ENCODE peak calls at places on chromosomes 13 and 19, in four cellular contexts. C is mammary epithelial cell, N is tibial artery, Q is HCT116. S is an unnamed sample.

GRCh38 chr13:95146486-95146885 is 154.8 kb downstream of the ABCC4 start:
- DNase-seq in C (no peak), N (no peak), Q (no peak), S (no peak)

GRCh38 chr13:80226645-80227044 is 114.3 kb downstream of the SPRY2 start:
- DNase-seq in C (no peak), N (no peak), Q (no peak), S (no peak)

GRCh38 chr13:104024416-104025170 is 958.4 kb upstream of the SLC10A2 start:
- DNase-seq in C (peak; percentile 13), N (no peak), Q (no peak), S (no peak)

GRCh38 chr19:2492870-2493269 is 16.9 kb downstream of the GADD45B start:
- DNase-seq in C (no peak), N (no peak), Q (no peak), S (no peak)

GRCh38 chr13:32001769-32002168 is 29.8 kb upstream of the FRY start:
- DNase-seq in C (no peak), N (no peak), Q (no peak), S (no peak)

GRCh38 chr13:106432636-106433035 is 102.8 kb downstream of the EFNB2 start:
- DNase-seq in C (peak; percentile 4), N (no peak), Q (peak; percentile 41), S (no peak)

GRCh38 chr13:73366241-73366640 is 307.4 kb downstream of the KLF5 start:
- DNase-seq in C (no peak), N (no peak), Q (no peak), S (no peak)

GRCh38 chr19:40366697-40367561 is 18.4 kb downstream of the PLD3 start:
- DNase-seq in C (no peak), N (no peak), Q (no peak), S (no peak)

GRCh38 chr13:65990684-65991083 is 1239.5 kb downstream of the PCDH9 start:
- DNase-seq in C (no peak), N (no peak), Q (no peak), S (no peak)

GRCh38 chr13:44664308-44664707 is 88.2 kb upstream of the TSC22D1 start:
- DNase-seq in C (no peak), N (no peak), Q (no peak), S (no peak)

GRCh38 chr13:44667950-44668349 is 91.8 kb upstream of the TSC22D1 start:
- DNase-seq in C (no peak), N (no peak), Q (no peak), S (no peak)

GRCh38 chr13:44668707-44669106 is 92.6 kb upstream of the TSC22D1 start:
- DNase-seq in C (no peak), N (no peak), Q (no peak), S (no peak)

DNA sequence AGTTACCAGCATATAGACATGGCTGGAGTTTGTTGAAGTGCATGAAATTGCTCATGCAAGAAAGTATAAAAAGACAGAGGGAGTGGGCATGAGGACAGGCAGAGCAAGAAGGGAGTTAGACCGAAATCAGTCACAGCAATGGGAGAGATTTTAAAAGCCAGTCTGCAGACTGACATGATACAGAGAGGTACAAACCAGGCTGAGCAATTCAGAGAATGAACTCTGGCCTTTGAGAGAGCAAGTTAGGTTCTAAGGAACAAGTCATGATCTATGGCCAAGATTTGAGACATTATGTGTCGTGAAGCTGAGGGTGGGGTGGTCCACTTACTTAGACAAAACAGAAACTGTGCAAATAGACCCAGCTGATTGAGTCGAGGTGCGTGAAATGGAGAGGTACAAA is 93.4 kb upstream of the TSC22D1 start:
- DNase-seq in C (no peak), N (no peak), Q (no peak), S (no peak)
- H3K4me3 ChIP-seq in C (no peak overlapping the region), N (no peak overlapping the region), Q (no peak overlapping the region), S (no peak overlapping the region)

DNA sequence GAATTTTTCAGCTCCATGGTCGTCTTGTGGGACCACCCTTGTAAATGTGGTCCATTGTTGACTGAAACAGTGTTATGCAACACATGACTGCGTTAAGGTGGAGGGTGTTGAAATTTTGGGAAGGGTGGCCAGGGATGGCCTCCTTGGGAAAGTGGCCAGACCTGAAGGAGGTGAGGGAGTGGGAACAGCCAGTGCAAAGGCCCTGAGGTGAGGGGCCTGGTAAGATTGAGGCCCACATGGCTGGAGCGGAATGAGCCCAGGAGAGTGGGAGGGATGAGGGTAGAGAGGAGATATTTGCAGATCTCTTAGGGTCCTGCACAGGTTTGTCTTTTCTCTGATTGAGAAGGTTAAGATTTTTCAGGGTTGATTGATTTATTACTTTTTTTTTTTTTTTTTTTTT is 18.2 kb downstream of the SIPA1L3 start:
- DNase-seq in C (no peak), N (no peak), Q (no peak), S (no peak)
- H3K4me1 ChIP-seq in C (peaks cover 7% of the 10 kb centered on the region), N (no peaks in the 10 kb centered on the region), Q (peaks cover 21% of the 10 kb centered on the region), S (no peaks in the 10 kb centered on the region)

DNA sequence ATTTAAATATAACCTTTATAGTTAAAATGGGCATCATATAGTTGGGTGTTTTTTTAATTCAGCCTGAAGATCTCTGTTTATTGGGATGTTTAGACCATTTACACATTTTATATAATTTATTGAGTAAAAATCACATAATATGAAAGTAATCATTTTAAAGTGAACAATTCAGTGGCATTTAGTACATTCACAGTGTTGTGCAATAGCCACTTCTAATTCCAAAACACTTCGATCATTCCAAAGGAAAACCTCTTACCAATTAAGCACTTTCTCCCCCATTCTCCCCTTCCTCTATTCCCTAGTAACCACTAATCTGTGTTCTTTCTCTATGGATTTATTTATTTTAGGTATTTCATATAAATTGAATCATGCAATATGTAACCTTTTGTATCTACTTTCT is 30.2 kb downstream of the ZNF527 start:
- DNase-seq in C (no peak), N (no peak), Q (no peak), S (no peak)
- H3K9me3 ChIP-seq in C (peaks cover 42% of the 10 kb centered on the region), N (peaks cover 57% of the 10 kb centered on the region), Q (peaks cover 9% of the 10 kb centered on the region), S (peaks cover 99% of the 10 kb centered on the region)

GRCh38 chr13:52447354-52447753 is 3.1 kb downstream of the VPS36 start:
- DNase-seq in C (peak; percentile 39), N (no peak), Q (no peak), S (no peak)

GRCh38 chr13:52446265-52446664 is 4.2 kb downstream of the VPS36 start:
- DNase-seq in C (peak; percentile 60), N (no peak), Q (no peak), S (no peak)

GRCh38 chr13:52449323-52450011 is 967 bp downstream of the VPS36 start:
- DNase-seq in C (peak; percentile 20), N (no peak), Q (no peak), S (no peak)

GRCh38 chr13:52450012-52450792 is at the start of gene VPS36:
- DNase-seq in C (peak; percentile 94), N (peak; percentile 97), Q (peak; percentile 88), S (peak; percentile 94)

GRCh38 chr13:52447815-52448552 is 2.5 kb downstream of the VPS36 start:
- DNase-seq in C (peak; percentile 24), N (no peak), Q (no peak), S (no peak)
- H3K4me3 ChIP-seq in C (peak overlapping the region; percentile 16), N (no peak overlapping the region), Q (no peak overlapping the region), S (no peak overlapping the region)